ENCODE peak calls at places on chromosome 6, in six cellular contexts. G is H1, D is GM12892, K is HepG2, Z is K562, F is GM12878. E is an unnamed sample.
A peak's percentile ranks its signal among the peaks of the same experiment; 100 is the strongest.

GRCh38 chr6:134217110-134217509 is 100.8 kb downstream of the SGK1 start:
- DNase-seq in F (no peak), Z (no peak), D (no peak), K (no peak), G (no peak), E (no peak)

GRCh38 chr6:95547043-95547442 is 30.3 kb upstream of the MANEA start:
- DNase-seq in G (no peak), D (no peak), K (no peak), F (no peak), Z (no peak), E (no peak)

GRCh38 chr6:106974337-106974998 is at the start of gene CD24:
- DNase-seq in Z (peak; percentile 41), G (no peak), F (no peak), K (no peak), D (no peak), E (no peak)

GRCh38 chr6:101402618-101403002 is 9.1 kb downstream of the GRIK2 start:
- DNase-seq in G (no peak), D (no peak), K (no peak), Z (no peak), F (no peak), E (no peak)

GRCh38 chr6:123803456-123803861 is 206 bp upstream of the NKAIN2 start:
- DNase-seq in K (no peak), Z (no peak), F (no peak), D (peak; percentile 18), G (no peak), E (peak; percentile 5)

GRCh38 chr6:90204327-90204726 is 92.3 kb downstream of the BACH2 start:
- DNase-seq in K (no peak), F (no peak), Z (no peak), D (no peak), G (no peak), E (no peak)

GRCh38 chr6:125945378-125946141 is 11.0 kb upstream of the HINT3 start:
- DNase-seq in F (no peak), G (no peak), D (no peak), Z (peak; percentile 55), K (peak; percentile 90), E (no peak)

GRCh38 chr6:97053643-97054411 is 129.3 kb downstream of the KLHL32 start:
- DNase-seq in F (no peak), G (no peak), K (no peak), Z (no peak), D (no peak), E (no peak)

DNA sequence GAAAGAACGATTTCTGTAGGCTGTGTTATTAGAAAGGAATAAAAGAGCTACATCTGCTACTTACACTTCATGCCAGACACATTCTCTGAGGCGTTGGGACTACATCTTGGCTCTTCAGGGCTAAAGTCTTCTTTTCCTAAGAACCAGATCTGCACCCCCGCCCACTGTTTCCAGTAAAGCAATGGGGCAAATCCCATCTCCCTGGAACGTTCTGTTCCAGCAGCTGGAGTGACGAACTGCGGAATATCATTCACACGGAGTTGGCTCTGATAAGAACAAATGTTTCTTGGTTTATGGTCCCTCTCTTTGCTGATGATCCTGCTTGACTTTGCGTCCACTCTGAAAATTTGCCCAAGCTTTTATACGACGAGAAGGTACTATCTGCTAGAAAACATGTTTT is 27.0 kb downstream of the FAM50B start:
- DNase-seq in F (no peak), Z (no peak), G (no peak), K (no peak), D (no peak), E (no peak)
- TF ChIP-seq TAF1 in F (no peak), Z (no peak), G (no peak), K (no peak), D (no peak), E (no peak)

GRCh38 chr6:109690740-109691687 is at the start of the genes AK9 and FIG4:
- DNase-seq in G (peak; percentile 84), F (peak; percentile 61), Z (peak; percentile 93), D (peak; percentile 62), K (peak; percentile 89), E (peak; percentile 73)
- TF ChIP-seq POLR2A in G (peak; percentile 71), F (peak; percentile 67), Z (peak; percentile 69), D (peak; percentile 42), K (peak; percentile 57), E (peak; percentile 58)

GRCh38 chr6:148611213-148611612 is 135.6 kb upstream of the UST start:
- DNase-seq in G (no peak), F (no peak), D (no peak), K (no peak), Z (no peak), E (no peak)
- TF ChIP-seq TAF1 in G (no peak), F (no peak), D (no peak), K (no peak), Z (no peak), E (no peak)

DNA sequence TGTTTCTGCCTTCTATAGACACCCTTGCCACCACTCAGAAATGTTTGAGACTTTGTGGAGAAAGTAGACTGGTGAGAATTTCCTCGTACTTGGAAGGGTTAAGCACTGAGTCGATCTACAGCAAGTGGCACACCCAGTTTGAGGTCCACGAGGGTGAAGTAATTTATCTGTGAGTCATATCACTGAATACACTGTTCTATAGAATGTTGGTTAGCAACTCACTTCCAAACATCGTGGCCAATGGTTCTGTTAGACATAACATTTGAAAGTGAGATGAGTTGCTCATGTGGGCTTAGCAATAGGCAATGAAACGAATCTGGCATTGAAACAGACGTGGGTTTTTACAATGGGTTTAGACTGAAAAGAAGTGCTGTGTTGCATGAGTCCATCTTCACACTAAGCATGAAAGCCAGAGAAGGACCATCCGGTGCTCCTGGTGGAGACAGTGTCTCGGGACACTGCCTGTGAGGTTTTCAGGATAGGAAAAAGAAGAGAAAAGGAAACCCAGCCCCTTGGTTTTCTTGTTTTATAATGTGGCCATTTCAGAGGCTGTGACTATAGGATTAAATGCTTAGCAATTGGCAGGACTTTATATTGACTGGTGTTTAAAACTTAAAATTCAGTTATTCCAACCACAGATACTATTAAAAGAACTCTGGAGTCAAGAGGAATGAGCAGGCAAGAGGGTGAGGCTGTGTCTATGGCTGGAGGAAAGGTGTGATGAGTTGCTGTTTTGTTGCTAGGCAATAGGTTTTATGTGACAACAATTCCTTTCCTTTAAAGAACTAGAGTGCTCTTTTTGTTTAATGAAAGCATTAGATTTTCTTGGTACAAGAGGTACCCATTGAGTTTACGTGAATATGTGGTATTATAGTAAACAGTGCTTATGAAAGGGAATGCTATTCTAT is 31.0 kb upstream of the EZR start:
- DNase-seq in D (no peak), F (no peak), K (peak; percentile 84), G (no peak), Z (peak; percentile 60), E (no peak)
- TF ChIP-seq POLR2A in D (no peak), F (no peak), K (no peak), G (no peak), Z (no peak), E (no peak)